ENCODE peak calls at places on chromosomes 7 and 10, in four cellular contexts. One of them, this sample, is unnamed.
A peak's percentile ranks its signal among the peaks of the same experiment; 100 is the strongest.

GRCh38 chr7:116653204-116653603 is 18.8 kb upstream of the MET start:
- DNase-seq in epithelial cell of esophagus: peak; percentile 98
- DNase-seq in pancreas: no peak
- DNase-seq in fibroblast of mammary gland: peak; percentile 69
- DNase-seq in this sample: no peak

GRCh38 chr10:103885617-103886016 is 30.2 kb upstream of the SH3PXD2A start:
- DNase-seq in epithelial cell of esophagus: peak; percentile 40
- DNase-seq in fibroblast of mammary gland: peak; percentile 89
- DNase-seq in pancreas: no peak
- DNase-seq in this sample: no peak

GRCh38 chr10:4685904-4686643 is 139.9 kb upstream of the AKR1E2 start:
- DNase-seq in fibroblast of mammary gland: no peak
- DNase-seq in epithelial cell of esophagus: no peak
- DNase-seq in pancreas: no peak
- DNase-seq in this sample: no peak

GRCh38 chr10:103564799-103565365 is 71.4 kb downstream of the NEURL1 start:
- DNase-seq in pancreas: no peak
- DNase-seq in epithelial cell of esophagus: peak; percentile 20
- DNase-seq in fibroblast of mammary gland: peak; percentile 17
- DNase-seq in this sample: peak; percentile 89

GRCh38 chr7:4200546-4201094 is 481.5 kb upstream of the FOXK1 start:
- DNase-seq in epithelial cell of esophagus: no peak
- DNase-seq in pancreas: no peak
- DNase-seq in fibroblast of mammary gland: no peak
- DNase-seq in this sample: no peak

GRCh38 chr10:119314486-119314885 is 107.1 kb downstream of the GRK5 start:
- DNase-seq in pancreas: no peak
- DNase-seq in fibroblast of mammary gland: no peak
- DNase-seq in epithelial cell of esophagus: no peak
- DNase-seq in this sample: no peak

GRCh38 chr10:42935466-42935865 is 141.4 kb upstream of the RET start:
- DNase-seq in fibroblast of mammary gland: no peak
- DNase-seq in epithelial cell of esophagus: no peak
- DNase-seq in pancreas: no peak
- DNase-seq in this sample: no peak

GRCh38 chr10:120783098-120783497 is 68.1 kb upstream of the WDR11 start:
- DNase-seq in epithelial cell of esophagus: no peak
- DNase-seq in fibroblast of mammary gland: no peak
- DNase-seq in pancreas: no peak
- DNase-seq in this sample: no peak

GRCh38 chr10:108052981-108053380 is 888.5 kb upstream of the SORCS1 start:
- DNase-seq in epithelial cell of esophagus: peak; percentile 65
- DNase-seq in pancreas: no peak
- DNase-seq in fibroblast of mammary gland: peak; percentile 66
- DNase-seq in this sample: no peak

GRCh38 chr7:25876092-25876491 is 275.9 kb upstream of the NFE2L3 start:
- DNase-seq in pancreas: no peak
- DNase-seq in epithelial cell of esophagus: no peak
- DNase-seq in fibroblast of mammary gland: no peak
- DNase-seq in this sample: no peak

GRCh38 chr7:12638851-12639467 is 48.5 kb upstream of the ARL4A start:
- DNase-seq in epithelial cell of esophagus: peak; percentile 51
- DNase-seq in fibroblast of mammary gland: peak; percentile 53
- DNase-seq in pancreas: no peak
- DNase-seq in this sample: no peak

GRCh38 chr10:94423627-94424026 is 21.3 kb downstream of the TBC1D12 start:
- DNase-seq in fibroblast of mammary gland: peak; percentile 38
- DNase-seq in pancreas: no peak
- DNase-seq in epithelial cell of esophagus: no peak
- DNase-seq in this sample: no peak

GRCh38 chr10:119595715-119596515 is 849 bp downstream of the TIAL1 start:
- DNase-seq in pancreas: peak; percentile 52
- DNase-seq in epithelial cell of esophagus: peak; percentile 41
- DNase-seq in fibroblast of mammary gland: peak; percentile 42
- DNase-seq in this sample: no peak

GRCh38 chr10:103896225-103896624 is 21.8 kb downstream of the STN1 start:
- DNase-seq in epithelial cell of esophagus: no peak
- DNase-seq in fibroblast of mammary gland: peak; percentile 66
- DNase-seq in pancreas: no peak
- DNase-seq in this sample: no peak

GRCh38 chr7:149854611-149855367 is 16.6 kb downstream of the ZNF862 start:
- DNase-seq in epithelial cell of esophagus: peak; percentile 58
- DNase-seq in fibroblast of mammary gland: peak; percentile 33
- DNase-seq in pancreas: peak; percentile 81
- DNase-seq in this sample: peak; percentile 78

GRCh38 chr10:94116848-94117247 is 123.1 kb downstream of the PLCE1 start:
- DNase-seq in epithelial cell of esophagus: no peak
- DNase-seq in fibroblast of mammary gland: no peak
- DNase-seq in pancreas: no peak
- DNase-seq in this sample: no peak

GRCh38 chr7:121372376-121373024 is 23.6 kb downstream of the FAM3C start:
- DNase-seq in fibroblast of mammary gland: peak; percentile 45
- DNase-seq in epithelial cell of esophagus: no peak
- DNase-seq in pancreas: no peak
- DNase-seq in this sample: no peak

GRCh38 chr7:101816499-101817030 is 861 bp upstream of the CUX1 start:
- DNase-seq in pancreas: peak; percentile 53
- DNase-seq in fibroblast of mammary gland: peak; percentile 28
- DNase-seq in epithelial cell of esophagus: peak; percentile 55
- DNase-seq in this sample: no peak

GRCh38 chr7:104971290-104972071 is 42.5 kb upstream of the KMT2E start:
- DNase-seq in pancreas: no peak
- DNase-seq in epithelial cell of esophagus: peak; percentile 85
- DNase-seq in fibroblast of mammary gland: peak; percentile 67
- DNase-seq in this sample: no peak

GRCh38 chr7:93161181-93161762 is 13.1 kb upstream of the SAMD9L start:
- DNase-seq in epithelial cell of esophagus: no peak
- DNase-seq in fibroblast of mammary gland: no peak
- DNase-seq in pancreas: no peak
- DNase-seq in this sample: no peak

GRCh38 chr10:87053577-87054181 is 33.6 kb downstream of the FAM25A start:
- DNase-seq in fibroblast of mammary gland: no peak
- DNase-seq in epithelial cell of esophagus: no peak
- DNase-seq in pancreas: no peak
- DNase-seq in this sample: no peak

GRCh38 chr10:87059401-87059800 is 35.2 kb downstream of the GLUD1 start:
- DNase-seq in fibroblast of mammary gland: no peak
- DNase-seq in pancreas: no peak
- DNase-seq in epithelial cell of esophagus: no peak
- DNase-seq in this sample: no peak

GRCh38 chr10:87053121-87053520 is 33.0 kb downstream of the FAM25A start:
- DNase-seq in fibroblast of mammary gland: no peak
- DNase-seq in epithelial cell of esophagus: no peak
- DNase-seq in pancreas: no peak
- DNase-seq in this sample: no peak

GRCh38 chr10:87058171-87058570 is 36.5 kb downstream of the GLUD1 start:
- DNase-seq in pancreas: no peak
- DNase-seq in fibroblast of mammary gland: no peak
- DNase-seq in epithelial cell of esophagus: no peak
- DNase-seq in this sample: no peak

DNA sequence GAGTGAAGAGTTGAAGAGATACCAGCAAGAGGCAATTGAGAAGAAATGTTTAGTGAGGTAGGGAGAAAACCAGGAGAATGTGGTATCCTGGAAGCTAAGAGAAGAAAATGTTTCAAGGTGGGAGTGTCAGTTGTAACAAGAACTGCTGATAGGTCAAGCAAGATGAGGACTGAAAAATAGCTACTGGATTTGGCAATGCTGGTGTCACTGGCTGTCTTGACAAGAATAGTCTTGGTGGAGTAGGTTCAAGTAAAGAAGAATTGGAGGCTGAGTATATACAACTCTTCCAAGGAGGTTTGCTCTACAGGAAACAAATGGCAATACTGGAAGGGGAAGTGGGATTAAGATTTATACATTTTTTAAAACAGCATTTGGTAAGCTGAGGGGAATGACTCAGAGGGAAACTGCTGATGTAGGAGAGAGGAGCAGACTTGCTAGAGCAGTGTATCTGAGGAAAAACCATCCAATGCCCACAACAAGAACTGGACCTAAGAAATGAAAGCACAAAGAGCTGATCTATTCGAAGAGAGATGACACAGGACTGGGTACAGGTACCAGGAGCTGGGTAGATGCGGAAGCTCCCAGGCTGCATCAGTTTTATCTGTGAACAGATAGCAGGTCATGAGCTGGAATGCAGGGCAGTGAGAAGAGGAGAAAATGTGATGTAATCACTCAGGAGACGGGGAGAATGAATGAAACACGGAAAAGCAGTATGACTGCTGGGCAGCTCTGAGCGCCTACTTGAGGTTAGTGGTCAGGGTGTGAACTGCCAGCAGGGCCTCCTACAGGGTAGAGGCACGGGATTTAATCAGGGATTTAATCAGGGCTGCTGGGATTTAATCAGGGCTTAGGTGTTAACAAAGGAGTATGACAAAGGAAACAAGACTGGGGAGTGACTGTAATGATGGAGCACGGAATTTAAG is 34.5 kb downstream of the FAM25A start:
- DNase-seq in fibroblast of mammary gland: peak; percentile 71
- DNase-seq in pancreas: no peak
- DNase-seq in epithelial cell of esophagus: peak; percentile 36
- DNase-seq in this sample: peak; percentile 58
- TF ChIP-seq CTCF in fibroblast of mammary gland: peak; percentile 48
- TF ChIP-seq CTCF in pancreas: no peak
- TF ChIP-seq CTCF in epithelial cell of esophagus: peak; percentile 6
- TF ChIP-seq CTCF in this sample: peak; percentile 31

DNA sequence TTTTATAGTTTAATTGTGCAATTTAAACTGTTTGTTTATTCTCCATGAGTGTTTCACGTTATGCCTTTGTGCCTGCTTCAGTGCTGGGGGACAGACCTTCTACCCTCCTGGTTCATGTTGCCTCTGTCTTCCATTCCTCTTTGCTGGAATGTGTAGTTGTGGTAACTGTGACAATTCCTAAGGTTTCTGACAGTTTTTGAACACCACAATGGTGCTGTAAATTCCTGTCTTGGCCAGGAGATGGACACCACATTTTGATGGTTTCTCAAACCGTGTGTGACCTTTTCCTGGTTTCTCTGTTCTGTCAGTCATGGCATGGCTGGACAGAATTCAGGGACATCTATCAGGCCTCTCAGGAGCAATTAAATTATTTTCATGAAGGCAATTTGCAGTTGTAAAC is 201.8 kb downstream of the BICC1 start:
- DNase-seq in epithelial cell of esophagus: no peak
- DNase-seq in fibroblast of mammary gland: no peak
- DNase-seq in pancreas: no peak
- DNase-seq in this sample: no peak
- TF ChIP-seq CTCF in epithelial cell of esophagus: no peak
- TF ChIP-seq CTCF in fibroblast of mammary gland: no peak
- TF ChIP-seq CTCF in pancreas: no peak
- TF ChIP-seq CTCF in this sample: no peak

DNA sequence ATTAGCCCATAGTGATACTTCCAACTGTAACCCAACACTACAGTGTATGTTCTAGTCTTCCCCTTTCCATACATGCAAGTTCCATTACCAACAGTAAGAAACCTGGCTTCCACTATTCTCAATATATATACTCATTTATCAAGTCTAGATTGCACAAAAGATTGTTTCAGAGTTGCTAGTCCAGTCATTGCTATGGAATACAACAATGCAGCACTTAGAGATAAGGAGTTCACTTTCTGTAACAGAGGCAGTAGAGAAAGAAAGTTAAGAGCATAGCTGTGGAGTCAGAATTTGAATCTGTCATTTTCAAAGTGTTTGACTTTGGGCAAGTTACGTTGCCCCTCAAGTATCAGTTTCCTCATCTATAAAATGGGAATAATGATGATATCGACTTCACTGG is 90.1 kb downstream of the RTKN2 start:
- DNase-seq in fibroblast of mammary gland: no peak
- DNase-seq in epithelial cell of esophagus: no peak
- DNase-seq in pancreas: no peak
- DNase-seq in this sample: no peak
- TF ChIP-seq CTCF in fibroblast of mammary gland: no peak
- TF ChIP-seq CTCF in epithelial cell of esophagus: no peak
- TF ChIP-seq CTCF in pancreas: no peak
- TF ChIP-seq CTCF in this sample: no peak

GRCh38 chr7:7496326-7496725 is 39.3 kb downstream of the COL28A1 start:
- DNase-seq in epithelial cell of esophagus: no peak
- DNase-seq in pancreas: no peak
- DNase-seq in fibroblast of mammary gland: no peak
- DNase-seq in this sample: no peak

GRCh38 chr7:7499892-7500291 is 35.8 kb downstream of the COL28A1 start:
- DNase-seq in fibroblast of mammary gland: no peak
- DNase-seq in pancreas: no peak
- DNase-seq in epithelial cell of esophagus: no peak
- DNase-seq in this sample: no peak

GRCh38 chr7:7495171-7495570 is 40.5 kb downstream of the COL28A1 start:
- DNase-seq in pancreas: no peak
- DNase-seq in epithelial cell of esophagus: no peak
- DNase-seq in fibroblast of mammary gland: no peak
- DNase-seq in this sample: no peak

DNA sequence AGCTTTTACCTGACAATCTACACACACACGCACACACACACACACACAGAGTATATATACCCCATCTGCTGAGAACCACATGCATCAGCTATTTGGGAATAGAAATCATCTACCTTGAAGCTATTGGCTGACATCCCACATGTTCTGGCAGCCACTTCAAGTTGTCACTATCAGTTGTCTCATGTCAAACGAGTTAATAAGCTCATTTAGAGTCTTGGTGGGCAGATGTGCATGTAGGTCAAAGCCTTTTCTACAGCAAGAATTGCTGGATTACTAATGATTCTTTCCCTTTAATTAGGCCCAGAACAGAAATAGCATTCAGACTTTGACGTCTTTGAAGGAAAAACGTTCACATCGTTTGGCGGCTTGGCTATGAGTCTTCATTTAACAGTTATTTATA is 36.8 kb downstream of the COL28A1 start:
- DNase-seq in fibroblast of mammary gland: no peak
- DNase-seq in pancreas: no peak
- DNase-seq in epithelial cell of esophagus: peak; percentile 8
- DNase-seq in this sample: no peak
- TF ChIP-seq CTCF in fibroblast of mammary gland: no peak
- TF ChIP-seq CTCF in pancreas: no peak
- TF ChIP-seq CTCF in epithelial cell of esophagus: no peak
- TF ChIP-seq CTCF in this sample: no peak